ENCODE peak calls at places on chromosomes 12 and 14, in eight cellular contexts. Y is tibial nerve, O is A549, Q is ovary, X is Peyer's patch, U is right lobe of liver, I is sigmoid colon, R is NB4. M is an unnamed sample.

GRCh38 chr12:93177208-93178153 is 200.2 kb upstream of the NUDT4 start:
- DNase-seq in Y (no peak), O (no peak), Q (no peak), X (peak), U (no peak), I (no peak), R (no peak), M (peak)

GRCh38 chr14:53265025-53265424 is 111.9 kb upstream of the DDHD1 start:
- DNase-seq in Y (no peak), O (peak), Q (no peak), X (no peak), U (no peak), I (no peak), R (no peak), M (no peak)

GRCh38 chr12:3315201-3315661 is 175.8 kb upstream of the PRMT8 start:
- DNase-seq in Y (peak), O (no peak), Q (peak), X (peak), U (peak), I (peak), R (no peak), M (no peak)

GRCh38 chr14:97692084-97692483 is 894.9 kb downstream of the VRK1 start:
- DNase-seq in Y (no peak), O (no peak), Q (no peak), X (no peak), U (no peak), I (no peak), R (no peak), M (no peak)

GRCh38 chr14:73474952-73475351 is 15.8 kb upstream of the RIOX1 start:
- DNase-seq in Y (no peak), O (no peak), Q (no peak), X (no peak), U (no peak), I (no peak), R (no peak), M (no peak)

GRCh38 chr12:106760184-106760531 is 14.3 kb upstream of the RIC8B start:
- DNase-seq in Y (no peak), O (no peak), Q (no peak), X (peak), U (no peak), I (no peak), R (peak), M (no peak)

GRCh38 chr12:130606245-130606644 is 109.9 kb downstream of the RIMBP2 start:
- DNase-seq in Y (no peak), O (no peak), Q (no peak), X (no peak), U (no peak), I (no peak), R (no peak), M (no peak)

GRCh38 chr12:121579190-121579791 is 1.5 kb downstream of the KDM2B start:
- DNase-seq in Y (peak), O (no peak), Q (peak), X (peak), U (peak), I (peak), R (peak), M (peak)

GRCh38 chr14:76842414-76842813 is 16.2 kb downstream of the LRRC74A start:
- DNase-seq in Y (no peak), O (no peak), Q (no peak), X (no peak), U (no peak), I (no peak), R (no peak), M (no peak)

GRCh38 chr14:76836029-76836630 is 9.9 kb downstream of the LRRC74A start:
- DNase-seq in Y (peak), O (peak), Q (peak), X (no peak), U (no peak), I (peak), R (no peak), M (no peak)

GRCh38 chr14:76834296-76834695 is 8.1 kb downstream of the LRRC74A start:
- DNase-seq in Y (no peak), O (no peak), Q (no peak), X (no peak), U (no peak), I (no peak), R (no peak), M (no peak)

GRCh38 chr14:76832503-76832988 is 6.3 kb downstream of the LRRC74A start:
- DNase-seq in Y (no peak), O (no peak), Q (no peak), X (no peak), U (peak), I (no peak), R (peak), M (no peak)

DNA sequence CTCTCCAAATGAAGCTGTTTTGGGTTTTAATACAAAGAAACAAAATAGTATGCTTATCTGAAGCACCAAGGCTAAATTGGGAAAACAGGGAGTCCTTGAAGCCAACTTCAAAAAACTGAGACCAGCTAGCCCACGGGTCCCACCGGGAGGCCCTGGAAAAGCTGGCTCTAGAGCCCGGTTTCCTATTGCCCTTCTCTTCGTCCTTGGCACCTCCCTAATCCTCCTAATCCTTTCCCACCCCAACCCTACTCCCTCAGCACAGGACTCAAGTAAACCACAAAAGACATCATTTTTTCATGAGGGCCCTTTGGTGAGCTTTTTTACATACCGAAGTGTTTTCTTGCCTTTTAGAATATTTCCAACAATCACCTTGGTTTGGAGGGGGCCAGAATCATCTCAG is 11.3 kb downstream of the LRRC74A start:
- DNase-seq in Y (no peak), O (no peak), Q (no peak), X (no peak), U (no peak), I (no peak), R (no peak), M (no peak)
- TF ChIP-seq POLR2A in Y (no peak), O (no peak), Q (no peak), X (no peak), U (no peak), I (no peak), R (no peak), M (no peak)

GRCh38 chr12:128791395-128792322 is 32.1 kb downstream of the SLC15A4 start:
- DNase-seq in Y (no peak), O (no peak), Q (no peak), X (no peak), U (no peak), I (peak), R (peak), M (no peak)
- TF ChIP-seq POLR2A in Y (no peak), O (no peak), Q (no peak), X (no peak), U (no peak), I (no peak), R (no peak), M (no peak)

GRCh38 chr14:21252149-21252548 is 17.1 kb downstream of the HNRNPC start:
- DNase-seq in Y (no peak), O (no peak), Q (no peak), X (no peak), U (no peak), I (no peak), R (no peak), M (no peak)

GRCh38 chr14:21257395-21258193 is 11.6 kb downstream of the HNRNPC start:
- DNase-seq in Y (no peak), O (no peak), Q (no peak), X (no peak), U (no peak), I (no peak), R (peak), M (no peak)

GRCh38 chr14:21256539-21257394 is 12.5 kb downstream of the HNRNPC start:
- DNase-seq in Y (no peak), O (no peak), Q (no peak), X (no peak), U (no peak), I (no peak), R (peak), M (no peak)

GRCh38 chr14:21258194-21258888 is 10.9 kb downstream of the HNRNPC start:
- DNase-seq in Y (no peak), O (no peak), Q (no peak), X (no peak), U (no peak), I (no peak), R (no peak), M (no peak)

DNA sequence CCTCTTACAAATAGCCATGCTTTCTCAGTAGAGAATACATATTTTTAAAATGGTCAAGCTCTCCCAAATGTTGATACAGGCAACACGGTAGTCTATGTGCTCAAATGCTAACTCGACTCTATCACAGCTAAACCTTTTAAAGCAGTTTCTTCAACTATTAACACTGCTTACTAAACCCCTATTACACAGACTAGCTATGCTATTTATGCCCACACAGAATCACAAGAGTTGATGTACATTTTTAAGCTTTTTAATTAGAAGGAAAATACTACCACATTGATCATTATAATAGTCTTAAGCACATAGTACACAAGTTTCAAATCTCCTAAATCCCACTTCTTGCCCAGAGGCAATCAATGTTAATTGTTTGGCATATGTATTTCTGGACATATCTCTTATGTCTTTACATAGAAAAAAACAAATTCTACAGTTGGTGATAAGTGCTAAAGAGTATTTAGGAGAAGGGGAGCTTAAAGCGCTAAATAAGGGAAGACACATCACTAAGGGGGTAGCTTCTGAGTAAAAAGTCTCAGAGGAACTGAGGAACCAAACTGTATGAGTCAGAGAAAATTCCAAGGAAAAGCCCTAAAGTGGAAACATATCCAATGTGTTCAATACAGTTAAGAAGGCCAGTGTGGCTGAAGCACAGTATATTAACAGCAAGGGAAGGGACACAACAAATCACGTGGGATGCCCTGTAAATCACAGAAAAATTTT is 13.7 kb downstream of the HNRNPC start:
- DNase-seq in Y (no peak), O (no peak), Q (no peak), X (no peak), U (no peak), I (no peak), R (no peak), M (no peak)
- TF ChIP-seq POLR2A in Y (no peak), O (no peak), Q (no peak), X (no peak), U (no peak), I (no peak), R (no peak), M (no peak)

GRCh38 chr14:68563256-68564131 is 229.4 kb downstream of the ZFP36L1 start:
- DNase-seq in Y (no peak), O (no peak), Q (peak), X (no peak), U (no peak), I (no peak), R (no peak), M (no peak)
- TF ChIP-seq POLR2A in Y (no peak), O (no peak), Q (no peak), X (no peak), U (peak), I (no peak), R (no peak), M (no peak)

GRCh38 chr12:123067654-123068053 is 83.2 kb downstream of the PITPNM2 start:
- DNase-seq in Y (no peak), O (no peak), Q (no peak), X (no peak), U (peak), I (no peak), R (peak), M (no peak)
- TF ChIP-seq POLR2A in Y (no peak), O (no peak), Q (no peak), X (no peak), U (peak), I (no peak), R (no peak), M (no peak)

GRCh38 chr14:104734991-104735779 is 11.2 kb downstream of the ADSS1 start:
- DNase-seq in Y (no peak), O (no peak), Q (no peak), X (no peak), U (peak), I (no peak), R (no peak), M (no peak)
- TF ChIP-seq POLR2A in Y (no peak), O (no peak), Q (no peak), X (no peak), U (peak), I (no peak), R (no peak), M (no peak)

DNA sequence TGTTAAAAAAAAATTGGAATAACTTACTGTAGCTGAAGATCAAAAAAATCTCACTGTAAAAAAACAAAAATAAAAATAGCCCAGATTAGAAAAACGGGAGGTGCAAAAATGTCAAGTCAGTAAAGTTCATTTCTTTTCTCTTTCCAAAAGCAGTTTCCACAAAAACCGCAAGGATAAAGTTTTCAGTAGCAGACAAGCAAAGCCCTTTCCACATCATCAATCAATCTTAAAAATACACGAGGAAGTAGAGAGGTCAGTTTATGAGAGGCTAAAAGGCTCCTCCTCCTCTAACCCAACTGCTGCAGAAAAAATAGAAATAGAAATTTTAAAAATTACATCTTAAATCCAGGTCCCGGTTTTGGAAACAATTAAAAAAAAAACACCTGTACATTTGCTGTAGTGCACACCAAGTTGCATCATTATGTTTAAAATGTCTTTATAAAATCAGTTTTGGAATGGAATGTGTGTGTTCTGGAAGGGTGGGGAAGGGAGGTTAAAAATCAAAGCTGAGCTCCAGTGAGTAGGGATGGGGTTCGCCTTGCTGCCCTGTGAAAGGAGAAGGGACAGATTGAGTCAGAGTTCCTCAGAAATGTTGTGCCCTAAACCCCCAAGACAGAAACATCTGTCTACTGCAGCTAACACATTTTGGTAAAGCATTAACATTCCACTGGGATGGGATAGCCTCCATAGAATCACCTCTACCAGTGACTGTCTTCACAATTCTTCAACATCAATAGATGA is 5.8 kb downstream of the HNRNPC start:
- DNase-seq in Y (no peak), O (no peak), Q (no peak), X (no peak), U (no peak), I (no peak), R (peak), M (no peak)
- TF ChIP-seq POLR2A in Y (no peak), O (no peak), Q (no peak), X (no peak), U (no peak), I (no peak), R (no peak), M (no peak)

DNA sequence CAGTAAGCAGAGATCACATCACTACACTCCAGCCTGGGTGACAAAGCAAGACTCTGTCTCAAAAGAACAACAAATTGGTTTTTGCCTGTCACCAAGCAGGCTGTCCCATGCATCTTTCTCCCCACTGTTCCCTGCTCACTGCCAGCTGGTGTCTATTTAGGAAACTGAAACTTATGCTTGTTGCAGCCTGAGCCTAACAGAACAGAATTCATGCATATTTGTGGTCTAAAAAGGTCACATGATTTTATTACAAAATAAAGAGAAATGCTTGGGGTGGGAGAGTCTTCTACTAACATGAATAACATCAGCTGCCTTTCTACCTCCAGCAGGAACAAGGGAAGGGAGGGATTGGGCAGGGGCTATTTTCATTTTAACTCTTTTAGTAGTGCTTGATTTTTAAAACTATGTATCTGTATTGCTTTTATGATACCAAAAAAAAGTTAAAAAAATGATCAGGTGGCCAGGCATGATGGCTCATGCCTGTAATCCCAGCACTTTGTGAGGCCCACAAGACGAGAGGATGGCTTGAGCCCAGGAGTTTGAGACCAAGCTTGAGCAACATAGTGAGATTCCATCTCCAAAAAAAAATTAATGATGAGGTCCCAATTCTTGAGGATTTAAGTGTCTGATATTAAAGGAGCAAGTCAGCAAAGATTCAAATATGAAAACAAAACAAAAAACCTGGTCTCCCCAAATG is 923 bp downstream of the STAT2 start:
- DNase-seq in Y (peak), O (no peak), Q (no peak), X (peak), U (no peak), I (peak), R (peak), M (peak)
- TF ChIP-seq POLR2A in Y (peak), O (no peak), Q (no peak), X (no peak), U (peak), I (peak), R (no peak), M (no peak)

GRCh38 chr14:68475802-68476201 is 317.1 kb downstream of the ZFP36L1 start:
- DNase-seq in Y (no peak), O (no peak), Q (no peak), X (no peak), U (no peak), I (no peak), R (no peak), M (no peak)

GRCh38 chr14:68473794-68474193 is 319.1 kb downstream of the ZFP36L1 start:
- DNase-seq in Y (no peak), O (peak), Q (no peak), X (no peak), U (no peak), I (no peak), R (no peak), M (peak)

GRCh38 chr14:68476965-68477455 is 315.9 kb downstream of the ZFP36L1 start:
- DNase-seq in Y (no peak), O (no peak), Q (no peak), X (no peak), U (no peak), I (no peak), R (no peak), M (no peak)

GRCh38 chr14:68474741-68475140 is 318.1 kb downstream of the ZFP36L1 start:
- DNase-seq in Y (no peak), O (no peak), Q (no peak), X (no peak), U (no peak), I (no peak), R (no peak), M (no peak)

GRCh38 chr14:68476212-68476964 is 316.5 kb downstream of the ZFP36L1 start:
- DNase-seq in Y (peak), O (peak), Q (no peak), X (peak), U (peak), I (peak), R (peak), M (peak)
- TF ChIP-seq POLR2A in Y (no peak), O (no peak), Q (no peak), X (no peak), U (peak), I (no peak), R (no peak), M (no peak)

GRCh38 chr12:6923851-6924250 is 3.9 kb upstream of the ATN1 start:
- DNase-seq in Y (no peak), O (no peak), Q (peak), X (no peak), U (no peak), I (peak), R (no peak), M (no peak)

GRCh38 chr12:6927999-6928702 is 392 bp downstream of the ATN1 start:
- DNase-seq in Y (no peak), O (no peak), Q (peak), X (no peak), U (no peak), I (no peak), R (no peak), M (no peak)

GRCh38 chr12:6927379-6927991 is at the start of gene ATN1:
- DNase-seq in Y (peak), O (peak), Q (peak), X (peak), U (peak), I (peak), R (peak), M (peak)

GRCh38 chr12:6925239-6925542 is 2.6 kb upstream of the ATN1 start:
- DNase-seq in Y (no peak), O (no peak), Q (no peak), X (no peak), U (no peak), I (no peak), R (no peak), M (no peak)

GRCh38 chr12:6925543-6926279 is 2.0 kb upstream of the ATN1 start:
- DNase-seq in Y (peak), O (peak), Q (peak), X (peak), U (peak), I (peak), R (no peak), M (no peak)
- TF ChIP-seq POLR2A in Y (no peak), O (peak), Q (peak), X (peak), U (no peak), I (peak), R (no peak), M (no peak)